ENCODE peak calls at places on chromosomes 6 and 20, in four cellular contexts. L, Q, I and F are unnamed samples.

GRCh38 chr6:167685654-167686053 is 141.1 kb upstream of the AFDN start:
- DNase-seq in I (no peak), Q (no peak), L (no peak), F (no peak)

GRCh38 chr20:43843096-43843964 is 71.3 kb upstream of the TOX2 start:
- DNase-seq in Q (no peak), I (peak; percentile 91), L (peak; percentile 82), F (peak; percentile 80)

GRCh38 chr6:144349690-144350132 is 64.6 kb downstream of the UTRN start:
- DNase-seq in I (peak; percentile 90), L (peak; percentile 31), Q (peak; percentile 68), F (peak; percentile 84)

GRCh38 chr6:52389626-52390360 is 27.8 kb downstream of the PAQR8 start:
- DNase-seq in Q (peak; percentile 88), L (peak; percentile 17), I (peak; percentile 52), F (peak; percentile 60)

GRCh38 chr6:112360498-112360897 is 13.4 kb downstream of the RFPL4B start:
- DNase-seq in Q (no peak), I (no peak), L (no peak), F (no peak)

GRCh38 chr6:163151212-163151611 is 263.3 kb upstream of the QKI start:
- DNase-seq in Q (no peak), L (no peak), I (no peak), F (no peak)

GRCh38 chr6:32627831-32628230 is 9.4 kb upstream of the HLA-DQA1 start:
- DNase-seq in Q (peak; percentile 69), I (peak; percentile 49), L (no peak), F (no peak)

GRCh38 chr6:112717401-112717800 is 370.3 kb downstream of the RFPL4B start:
- DNase-seq in I (peak; percentile 40), Q (peak; percentile 43), L (no peak), F (peak; percentile 16)

GRCh38 chr6:6730831-6731230 is 142.3 kb downstream of the LY86 start:
- DNase-seq in L (peak; percentile 93), I (peak; percentile 94), Q (no peak), F (peak; percentile 91)

GRCh38 chr6:87199787-87200186 is 44.4 kb downstream of the ZNF292 start:
- DNase-seq in Q (no peak), I (no peak), L (no peak), F (no peak)

GRCh38 chr6:53803081-53803860 is 8.5 kb downstream of the LRRC1 start:
- DNase-seq in L (no peak), I (no peak), Q (no peak), F (peak; percentile 56)

GRCh38 chr6:11387702-11388101 is 149.8 kb upstream of the TMEM170B start:
- DNase-seq in L (no peak), Q (no peak), I (no peak), F (no peak)

GRCh38 chr6:3088853-3089445 is 20.7 kb downstream of the RIPK1 start:
- DNase-seq in L (peak; percentile 59), Q (no peak), I (peak; percentile 57), F (no peak)

GRCh38 chr20:34526466-34526865 is 10.2 kb downstream of the DYNLRB1 start:
- DNase-seq in I (no peak), L (no peak), Q (no peak), F (no peak)

GRCh38 chr6:166677941-166678340 is 50.9 kb upstream of the RPS6KA2 start:
- DNase-seq in I (no peak), L (no peak), Q (no peak), F (no peak)

GRCh38 chr6:131728296-131728939 is 17.6 kb upstream of the CTAGE9 start:
- DNase-seq in I (no peak), Q (peak; percentile 25), L (peak; percentile 12), F (peak; percentile 75)

GRCh38 chr20:47790032-47790965 is 5.0 kb upstream of the SULF2 start:
- DNase-seq in Q (peak; percentile 51), I (peak; percentile 93), L (peak; percentile 62), F (peak; percentile 98)

GRCh38 chr6:18101873-18102272 is 20.6 kb downstream of the NHLRC1 start:
- DNase-seq in L (no peak), I (no peak), Q (no peak), F (no peak)

GRCh38 chr6:31203345-31203979 is 33.0 kb upstream of the POU5F1 start:
- DNase-seq in I (peak; percentile 39), Q (peak; percentile 96), L (no peak), F (peak; percentile 71)

GRCh38 chr20:50360218-50360672 is 149.9 kb upstream of the PTPN1 start:
- DNase-seq in Q (no peak), L (no peak), I (no peak), F (no peak)

GRCh38 chr6:125104425-125104824 is 49.1 kb upstream of the TPD52L1 start:
- DNase-seq in I (peak; percentile 55), Q (no peak), L (peak; percentile 64), F (peak; percentile 81)

GRCh38 chr6:33812669-33813068 is 8.9 kb upstream of the MLN start:
- DNase-seq in Q (peak; percentile 75), L (peak; percentile 73), I (peak; percentile 57), F (peak; percentile 23)